ENCODE peak calls at places on chromosomes 2 and 18, in eight cellular contexts. Z is anterior cingulate cortex, R is WERI-Rb-1, Y is ureter, P is HCT116, A is mucosa of gallbladder, N is activated T-cell treated with anti-CD3 and anti-CD28 coated beads for 48 hours, O is NCI-H1092 treated with DMSO at 0.1 percent for 48 hours. D is an unnamed sample.
A peak's percentile ranks its signal among the peaks of the same experiment; 100 is the strongest.

GRCh38 chr2:238502088-238502810 is 75.5 kb downstream of the ASB1 start:
- DNase-seq in Z (no peak), R (no peak), Y (peak; percentile 24), P (no peak), A (no peak), N (no peak), O (no peak), D (no peak)

GRCh38 chr2:191202881-191203397 is 42.3 kb upstream of the MYO1B start:
- DNase-seq in Z (no peak), R (no peak), Y (no peak), P (no peak), A (no peak), N (no peak), O (no peak), D (no peak)

GRCh38 chr2:168256448-168256847 is 9.1 kb upstream of the STK39 start:
- DNase-seq in Z (no peak), R (no peak), Y (peak; percentile 55), P (no peak), A (peak; percentile 67), N (no peak), O (peak; percentile 19), D (no peak)

GRCh38 chr18:77087391-77088141 is 45.0 kb downstream of the MBP start:
- DNase-seq in Z (no peak), R (no peak), Y (peak; percentile 70), P (no peak), A (peak; percentile 57), N (no peak), O (no peak), D (no peak)

GRCh38 chr2:47208852-47209606 is 53.9 kb upstream of the STPG4 start:
- DNase-seq in Z (no peak), R (no peak), Y (no peak), P (no peak), A (no peak), N (no peak), O (no peak), D (no peak)

GRCh38 chr2:240933048-240933965 is 27.2 kb downstream of the CROCC2 start:
- DNase-seq in Z (no peak), R (peak; percentile 6), Y (peak; percentile 39), P (no peak), A (no peak), N (no peak), O (no peak), D (no peak)

GRCh38 chr2:100274566-100275199 is 47.6 kb downstream of the LONRF2 start:
- DNase-seq in Z (no peak), R (no peak), Y (peak; percentile 15), P (no peak), A (no peak), N (no peak), O (no peak), D (no peak)

GRCh38 chr2:239467956-239468490 is 67.2 kb upstream of the HDAC4 start:
- DNase-seq in Z (no peak), R (no peak), Y (no peak), P (no peak), A (no peak), N (no peak), O (no peak), D (no peak)

GRCh38 chr2:146221826-146222225 is 1623.0 kb upstream of the ACVR2A start:
- DNase-seq in Z (no peak), R (no peak), Y (no peak), P (no peak), A (no peak), N (no peak), O (no peak), D (no peak)

GRCh38 chr2:232029336-232029735 is 67.8 kb downstream of the DIS3L2 start:
- DNase-seq in Z (no peak), R (no peak), Y (no peak), P (no peak), A (no peak), N (no peak), O (no peak), D (no peak)

GRCh38 chr2:57333221-57333620 is 713.4 kb upstream of the VRK2 start:
- DNase-seq in Z (no peak), R (no peak), Y (no peak), P (no peak), A (no peak), N (no peak), O (no peak), D (no peak)

GRCh38 chr2:98114643-98115355 is 27.8 kb downstream of the VWA3B start:
- DNase-seq in Z (no peak), R (no peak), Y (no peak), P (no peak), A (no peak), N (no peak), O (no peak), D (no peak)

GRCh38 chr2:191607101-191607500 is 70.8 kb upstream of the NABP1 start:
- DNase-seq in Z (no peak), R (no peak), Y (no peak), P (no peak), A (no peak), N (no peak), O (no peak), D (no peak)

GRCh38 chr2:114056294-114057143 is 166.6 kb downstream of the ACTR3 start:
- DNase-seq in Z (no peak), R (no peak), Y (no peak), P (no peak), A (no peak), N (no peak), O (no peak), D (no peak)

GRCh38 chr2:215973954-215974699 is 39.2 kb downstream of the MREG start:
- DNase-seq in Z (no peak), R (no peak), Y (no peak), P (no peak), A (no peak), N (no peak), O (no peak), D (peak; percentile 39)

GRCh38 chr2:190649035-190649797 is at the start of gene NAB1:
- DNase-seq in Z (peak; percentile 57), R (peak; percentile 46), Y (peak; percentile 56), P (no peak), A (peak; percentile 19), N (peak; percentile 62), O (peak; percentile 46), D (peak; percentile 36)

GRCh38 chr2:9480157-9480556 is 5.8 kb downstream of the IAH1 start:
- DNase-seq in Z (no peak), R (no peak), Y (no peak), P (no peak), A (no peak), N (no peak), O (no peak), D (no peak)

GRCh38 chr2:21467910-21468309 is 344.1 kb downstream of the TDRD15 start:
- DNase-seq in Z (no peak), R (no peak), Y (no peak), P (no peak), A (no peak), N (no peak), O (no peak), D (no peak)

GRCh38 chr2:224562831-224563230 is 22.3 kb downstream of the CUL3 start:
- DNase-seq in Z (no peak), R (no peak), Y (no peak), P (no peak), A (no peak), N (no peak), O (no peak), D (no peak)

GRCh38 chr18:31424383-31424988 is 23.1 kb upstream of the DSG3 start:
- DNase-seq in Z (no peak), R (peak; percentile 53), Y (no peak), P (peak; percentile 64), A (no peak), N (no peak), O (no peak), D (no peak)

GRCh38 chr2:200380139-200380561 is 73.7 kb downstream of the SPATS2L start:
- DNase-seq in Z (peak; percentile 8), R (no peak), Y (no peak), P (no peak), A (no peak), N (no peak), O (peak; percentile 74), D (peak; percentile 56)

D was measured in NCI-H1436.